ENCODE peak calls at places on chromosomes 12 and 14, in six cellular contexts. J is HuH-7; X is fibroblast of the aortic adventitia; A is iPS DF 19.7; O is neuronal stem cell; D is activated naive CD4-positive, alpha-beta T cell. L is an unnamed sample.
A peak's percentile ranks its signal among the peaks of the same experiment; 100 is the strongest.

GRCh38 chr14:78363008-78363407 is 192.8 kb downstream of the NRXN3 start:
- DNase-seq in A (no peak), X (no peak), J (no peak), D (no peak), O (no peak), L (no peak)

GRCh38 chr14:30431552-30431951 is 127.4 kb upstream of the G2E3 start:
- DNase-seq in A (no peak), X (no peak), O (no peak), D (no peak), J (no peak), L (no peak)

GRCh38 chr12:48917857-48918537 is 7.3 kb downstream of the FKBP11 start:
- DNase-seq in X (no peak), A (no peak), D (no peak), O (no peak), J (no peak), L (no peak)

GRCh38 chr12:103728323-103728722 is 112.7 kb downstream of the NT5DC3 start:
- DNase-seq in X (peak; percentile 17), J (no peak), O (no peak), D (no peak), A (no peak), L (no peak)

GRCh38 chr14:38042356-38042755 is 165.3 kb upstream of the SSTR1 start:
- DNase-seq in A (peak; percentile 30), O (no peak), X (peak; percentile 4), D (no peak), J (no peak), L (no peak)

GRCh38 chr12:26233620-26234019 is 38.2 kb downstream of the SSPN start:
- DNase-seq in O (no peak), D (no peak), X (peak; percentile 26), A (no peak), J (no peak), L (no peak)

GRCh38 chr14:91891081-91891480 is 23.7 kb upstream of the TC2N start:
- DNase-seq in D (no peak), X (peak; percentile 8), O (no peak), A (no peak), J (no peak), L (no peak)

GRCh38 chr14:20848316-20848954 is 42.8 kb upstream of the RNASE3 start:
- DNase-seq in X (peak; percentile 12), J (no peak), D (no peak), A (no peak), O (no peak), L (no peak)

GRCh38 chr12:30725739-30726138 is 29.0 kb downstream of the CAPRIN2 start:
- DNase-seq in J (no peak), A (no peak), X (peak; percentile 88), O (no peak), D (no peak), L (no peak)

GRCh38 chr12:15886372-15887042 is 4.3 kb downstream of the STRAP start:
- DNase-seq in D (no peak), O (no peak), A (no peak), J (no peak), X (no peak), L (no peak)

GRCh38 chr12:57456145-57456700 is 1.1 kb downstream of the INHBE start:
- DNase-seq in J (peak; percentile 75), A (no peak), X (peak; percentile 28), D (no peak), O (peak; percentile 51), L (peak; percentile 58)

GRCh38 chr14:21057803-21058675 is at the start of gene RNASE8:
- DNase-seq in X (no peak), D (no peak), O (no peak), A (no peak), J (no peak), L (no peak)

GRCh38 chr12:50196537-50196936 is 29.4 kb upstream of the CERS5 start:
- DNase-seq in A (no peak), X (no peak), J (no peak), D (no peak), O (no peak), L (no peak)

GRCh38 chr12:68037616-68038255 is 48.5 kb downstream of the IFNG-AS1 start:
- DNase-seq in J (no peak), A (no peak), O (no peak), X (no peak), D (no peak), L (no peak)

GRCh38 chr12:54385251-54385914 is 850 bp upstream of the ZNF385A start:
- DNase-seq in X (no peak), A (no peak), D (no peak), J (no peak), O (no peak), L (no peak)

GRCh38 chr14:82724296-82724695 is 1190.6 kb upstream of the SEL1L start:
- DNase-seq in J (no peak), O (no peak), X (no peak), D (no peak), A (no peak), L (no peak)